ENCODE peak calls at places on chromosomes 4 and X, in four cellular contexts. U is AG08395, F is NCI-H1048, S is AG08396. V is an unnamed sample.

GRCh38 chr4:5858020-5858769 is 34.7 kb downstream of the CRMP1 start:
- DNase-seq in U (no peak), S (no peak), F (no peak), V (no peak)

GRCh38 chr4:153014460-153014859 is 78.3 kb downstream of the FHDC1 start:
- DNase-seq in S (peak; percentile 23), U (peak; percentile 13), F (no peak), V (no peak)

GRCh38 chrX:10240918-10241317 is 84.1 kb downstream of the CLCN4 start:
- DNase-seq in F (no peak), U (peak; percentile 45), S (peak; percentile 35), V (no peak)

GRCh38 chr4:122764071-122764807 is 31.7 kb downstream of the BBS12 start:
- DNase-seq in S (no peak), F (no peak), U (peak; percentile 20), V (no peak)

GRCh38 chr4:73988096-73988495 is at the start of gene PPBP:
- DNase-seq in S (no peak), U (no peak), F (no peak), V (no peak)

GRCh38 chr4:11748169-11748872 is 319.6 kb upstream of the HS3ST1 start:
- DNase-seq in F (no peak), S (no peak), U (no peak), V (no peak)

GRCh38 chr4:41957634-41958033 is 22.4 kb downstream of the TMEM33 start:
- DNase-seq in U (no peak), F (no peak), S (no peak), V (no peak)

GRCh38 chr4:122450847-122451246 is 5.7 kb downstream of the IL2 start:
- DNase-seq in S (peak; percentile 5), F (no peak), U (peak; percentile 10), V (no peak)

GRCh38 chr4:71664366-71664765 is 119.5 kb downstream of the GC start:
- DNase-seq in S (no peak), U (no peak), F (no peak), V (no peak)

GRCh38 chr4:5037553-5038551 is 13.4 kb upstream of the STK32B start:
- DNase-seq in S (peak; percentile 79), F (no peak), U (peak; percentile 86), V (no peak)

GRCh38 chrX:6810796-6811195 is 275.9 kb upstream of the VCX3A start:
- DNase-seq in F (no peak), U (peak; percentile 3), S (peak; percentile 20), V (no peak)

GRCh38 chr4:149549911-149550310 is 265.7 kb downstream of the IQCM start:
- DNase-seq in S (peak; percentile 3), U (peak; percentile 7), F (no peak), V (no peak)

GRCh38 chr4:73715659-73716058 is 24.7 kb upstream of the CXCL8 start:
- DNase-seq in U (no peak), S (no peak), F (no peak), V (no peak)

V was measured in GM06990.